ENCODE peak calls at places on chromosomes 7 and 10, in eight cellular contexts. M is MCF 10A; K is GM04504; F is brain microvascular endothelial cell; R is NK-92 treated with Interleukin-12 subunit alpha and Interleukin-12 subunit beta, amount 100 ng/mL, for 24 hours; A is stimulated activated CD8-positive, alpha-beta memory T cell treated with anti-CD3 and anti-CD28 coated beads, Interleukin-4, amount 100 ng/mL, for 1 hour; H is activated CD8-positive, alpha-beta memory T cell treated with anti-CD3 and anti-CD28 coated beads for 4 hours; Z is HCEC 1CT. Y is an unnamed sample.

GRCh38 chr7:73758581-73759138 is 11.4 kb downstream of the CLDN3 start:
- DNase-seq in M (no peak), K (no peak), F (no peak), R (no peak), A (no peak), H (no peak), Z (no peak), Y (no peak)

GRCh38 chr10:92832998-92833642 is 15.2 kb upstream of the EXOC6 start:
- DNase-seq in M (no peak), K (no peak), F (no peak), R (no peak), A (no peak), H (no peak), Z (no peak), Y (no peak)

GRCh38 chr7:43553999-43554398 is 28.9 kb upstream of the STK17A start:
- DNase-seq in M (peak), K (no peak), F (peak), R (no peak), A (no peak), H (no peak), Z (no peak), Y (no peak)

GRCh38 chr7:28124413-28124812 is 56.2 kb downstream of the JAZF1 start:
- DNase-seq in M (no peak), K (no peak), F (no peak), R (no peak), A (no peak), H (no peak), Z (no peak), Y (no peak)

GRCh38 chr7:33591481-33591880 is 313.9 kb upstream of the BMPER start:
- DNase-seq in M (no peak), K (no peak), F (peak), R (no peak), A (no peak), H (no peak), Z (no peak), Y (peak)

GRCh38 chr10:83892737-83893136 is 246.6 kb upstream of the GHITM start:
- DNase-seq in M (no peak), K (no peak), F (no peak), R (no peak), A (no peak), H (no peak), Z (no peak), Y (no peak)

GRCh38 chr7:76267107-76267834 is 35.2 kb upstream of the HSPB1 start:
- DNase-seq in M (no peak), K (no peak), F (no peak), R (no peak), A (no peak), H (no peak), Z (no peak), Y (no peak)

GRCh38 chr10:89129850-89130396 is 77.2 kb downstream of the CH25H start:
- DNase-seq in M (peak), K (peak), F (peak), R (no peak), A (no peak), H (no peak), Z (peak), Y (no peak)

GRCh38 chr10:20839141-20839540 is 58.0 kb downstream of the NEBL start:
- DNase-seq in M (no peak), K (no peak), F (peak), R (no peak), A (no peak), H (no peak), Z (no peak), Y (no peak)

GRCh38 chr10:124002391-124003069 is 90.9 kb downstream of the CHST15 start:
- DNase-seq in M (no peak), K (no peak), F (no peak), R (no peak), A (no peak), H (no peak), Z (no peak), Y (no peak)

GRCh38 chr7:50596484-50596883 is 31.3 kb upstream of the DDC start:
- DNase-seq in M (no peak), K (no peak), F (no peak), R (no peak), A (no peak), H (no peak), Z (no peak), Y (no peak)

GRCh38 chr10:88819290-88819689 is 16.8 kb downstream of the LIPM start:
- DNase-seq in M (no peak), K (no peak), F (no peak), R (no peak), A (no peak), H (no peak), Z (no peak), Y (no peak)

GRCh38 chr10:117186832-117187615 is 10.3 kb upstream of the KCNK18 start:
- DNase-seq in M (peak), K (no peak), F (no peak), R (no peak), A (no peak), H (no peak), Z (peak), Y (no peak)

GRCh38 chr10:77441541-77442175 is 195.9 kb downstream of the KCNMA1 start:
- DNase-seq in M (no peak), K (no peak), F (no peak), R (no peak), A (no peak), H (no peak), Z (no peak), Y (no peak)

GRCh38 chr10:28897617-28898464 is 220.5 kb downstream of the BAMBI start:
- DNase-seq in M (no peak), K (no peak), F (no peak), R (no peak), A (no peak), H (no peak), Z (no peak), Y (no peak)